ENCODE peak calls at places on chromosomes 13 and 19, in six cellular contexts. One of them, this sample, is unnamed.
A peak's percentile ranks its signal among the peaks of the same experiment; 100 is the strongest.

GRCh38 chr13:70339738-70340137 is 231.5 kb upstream of the KLHL1 start:
- DNase-seq in NCI-H1105 treated with DMSO at 0.1 percent for 48 hours: peak; percentile 19
- DNase-seq in uterus: no peak
- DNase-seq in pulmonary artery endothelial cell: no peak
- DNase-seq in GOT3: no peak
- DNase-seq in fibroblast of pulmonary artery: no peak
- DNase-seq in this sample: peak; percentile 6

GRCh38 chr13:91722267-91722884 is 324.0 kb downstream of the GPC5 start:
- DNase-seq in fibroblast of pulmonary artery: peak; percentile 45
- DNase-seq in uterus: no peak
- DNase-seq in pulmonary artery endothelial cell: no peak
- DNase-seq in GOT3: no peak
- DNase-seq in NCI-H1105 treated with DMSO at 0.1 percent for 48 hours: peak; percentile 27
- DNase-seq in this sample: peak; percentile 33

GRCh38 chr13:107480130-107480529 is 735.2 kb downstream of the LIG4 start:
- DNase-seq in fibroblast of pulmonary artery: no peak
- DNase-seq in NCI-H1105 treated with DMSO at 0.1 percent for 48 hours: no peak
- DNase-seq in pulmonary artery endothelial cell: no peak
- DNase-seq in uterus: no peak
- DNase-seq in GOT3: no peak
- DNase-seq in this sample: no peak

GRCh38 chr13:46341112-46341711 is 45.8 kb downstream of the RUBCNL start:
- DNase-seq in pulmonary artery endothelial cell: no peak
- DNase-seq in GOT3: no peak
- DNase-seq in fibroblast of pulmonary artery: peak; percentile 58
- DNase-seq in uterus: no peak
- DNase-seq in NCI-H1105 treated with DMSO at 0.1 percent for 48 hours: no peak
- DNase-seq in this sample: no peak

GRCh38 chr13:98466634-98467236 is 110.2 kb downstream of the STK24 start:
- DNase-seq in pulmonary artery endothelial cell: no peak
- DNase-seq in fibroblast of pulmonary artery: peak; percentile 61
- DNase-seq in NCI-H1105 treated with DMSO at 0.1 percent for 48 hours: no peak
- DNase-seq in uterus: no peak
- DNase-seq in GOT3: no peak
- DNase-seq in this sample: no peak

GRCh38 chr13:60583911-60584753 is 187.1 kb downstream of the TDRD3 start:
- DNase-seq in NCI-H1105 treated with DMSO at 0.1 percent for 48 hours: no peak
- DNase-seq in fibroblast of pulmonary artery: peak; percentile 66
- DNase-seq in GOT3: peak; percentile 17
- DNase-seq in pulmonary artery endothelial cell: no peak
- DNase-seq in uterus: peak; percentile 32
- DNase-seq in this sample: no peak

GRCh38 chr19:13033819-13034611 is 38.7 kb downstream of the NFIX start:
- DNase-seq in fibroblast of pulmonary artery: peak; percentile 71
- DNase-seq in uterus: peak; percentile 80
- DNase-seq in GOT3: no peak
- DNase-seq in NCI-H1105 treated with DMSO at 0.1 percent for 48 hours: peak; percentile 70
- DNase-seq in pulmonary artery endothelial cell: no peak
- DNase-seq in this sample: peak; percentile 33

GRCh38 chr19:4556574-4557185 is 2.8 kb downstream of the SEMA6B start:
- DNase-seq in uterus: no peak
- DNase-seq in fibroblast of pulmonary artery: no peak
- DNase-seq in pulmonary artery endothelial cell: no peak
- DNase-seq in GOT3: no peak
- DNase-seq in NCI-H1105 treated with DMSO at 0.1 percent for 48 hours: no peak
- DNase-seq in this sample: no peak

GRCh38 chr13:94548382-94549240 is 47.3 kb downstream of the TGDS start:
- DNase-seq in fibroblast of pulmonary artery: peak; percentile 39
- DNase-seq in uterus: peak; percentile 53
- DNase-seq in NCI-H1105 treated with DMSO at 0.1 percent for 48 hours: peak; percentile 64
- DNase-seq in GOT3: no peak
- DNase-seq in pulmonary artery endothelial cell: peak; percentile 3
- DNase-seq in this sample: peak; percentile 69

GRCh38 chr13:85445534-85445933 is 353.7 kb downstream of the SLITRK6 start:
- DNase-seq in fibroblast of pulmonary artery: no peak
- DNase-seq in uterus: no peak
- DNase-seq in GOT3: no peak
- DNase-seq in NCI-H1105 treated with DMSO at 0.1 percent for 48 hours: no peak
- DNase-seq in pulmonary artery endothelial cell: no peak
- DNase-seq in this sample: no peak